ENCODE peak calls at places on chromosomes 11 and 22, in four cellular contexts. O, Z, U and Y are unnamed samples.

GRCh38 chr11:118290923-118291322 is 13.6 kb upstream of the CD3E start:
- DNase-seq in U (no peak), Z (no peak), O (no peak), Y (no peak)

GRCh38 chr11:109267293-109268095 is 154.5 kb upstream of the C11orf87 start:
- DNase-seq in O (no peak), Z (no peak), U (no peak), Y (no peak)

GRCh38 chr22:30922151-30922611 is 46.4 kb downstream of the MORC2 start:
- DNase-seq in Z (no peak), U (no peak), O (peak), Y (peak)

GRCh38 chr11:75714211-75714610 is 3.4 kb upstream of the MOGAT2 start:
- DNase-seq in Z (no peak), O (no peak), U (no peak), Y (no peak)

GRCh38 chr11:34105957-34106504 is 602 bp downstream of the NAT10 start:
- DNase-seq in U (no peak), O (no peak), Z (no peak), Y (no peak)

GRCh38 chr11:83157755-83158473 is 983 bp downstream of the PCF11 start:
- DNase-seq in U (peak), Z (peak), O (peak), Y (peak)

GRCh38 chr11:69525516-69526452 is 44.3 kb downstream of the LINC01488 start:
- DNase-seq in O (peak), Z (no peak), U (no peak), Y (no peak)

GRCh38 chr22:44584256-44584902 is 86.3 kb upstream of the RTL6 start:
- DNase-seq in O (peak), U (no peak), Z (no peak), Y (no peak)

GRCh38 chr11:38131535-38131934 is 1533.5 kb upstream of the RAG2 start:
- DNase-seq in O (no peak), Z (no peak), U (no peak), Y (no peak)

GRCh38 chr11:45901646-45902045 is 5.4 kb downstream of the FREY1 start:
- DNase-seq in O (no peak), U (no peak), Z (no peak), Y (peak)